ENCODE peak calls at places on chromosomes 2 and 18, in six cellular contexts. One of them, this sample, is unnamed.

GRCh38 chr2:143954208-143954607 is 565.7 kb downstream of the ZEB2 start:
- DNase-seq in Calu3: no peak
- DNase-seq in T-helper 9 cell: no peak
- DNase-seq in ecto neural progenitor cell: no peak
- DNase-seq in GM06990: no peak
- DNase-seq in stimulated activated CD4-positive, alpha-beta T cell treated with anti-CD3 and anti-CD28 coated beads, TNF-alpha, amount 100 ng/mL, for 4 hours: no peak
- DNase-seq in this sample: no peak

GRCh38 chr2:220847587-220847986 is 724.5 kb downstream of the EPHA4 start:
- DNase-seq in T-helper 9 cell: no peak
- DNase-seq in GM06990: no peak
- DNase-seq in stimulated activated CD4-positive, alpha-beta T cell treated with anti-CD3 and anti-CD28 coated beads, TNF-alpha, amount 100 ng/mL, for 4 hours: no peak
- DNase-seq in ecto neural progenitor cell: no peak
- DNase-seq in Calu3: peak; percentile 35
- DNase-seq in this sample: no peak

GRCh38 chr2:3575534-3576324 is 669 bp downstream of the RPS7 start:
- DNase-seq in stimulated activated CD4-positive, alpha-beta T cell treated with anti-CD3 and anti-CD28 coated beads, TNF-alpha, amount 100 ng/mL, for 4 hours: peak; percentile 6
- DNase-seq in ecto neural progenitor cell: no peak
- DNase-seq in Calu3: peak; percentile 6
- DNase-seq in GM06990: peak; percentile 54
- DNase-seq in T-helper 9 cell: peak; percentile 18
- DNase-seq in this sample: peak; percentile 44

GRCh38 chr2:9703701-9704221 is 73.0 kb upstream of the YWHAQ start:
- DNase-seq in T-helper 9 cell: peak; percentile 13
- DNase-seq in GM06990: no peak
- DNase-seq in Calu3: peak; percentile 64
- DNase-seq in ecto neural progenitor cell: no peak
- DNase-seq in stimulated activated CD4-positive, alpha-beta T cell treated with anti-CD3 and anti-CD28 coated beads, TNF-alpha, amount 100 ng/mL, for 4 hours: no peak
- DNase-seq in this sample: no peak

GRCh38 chr18:74303936-74304335 is 11.7 kb upstream of the C18orf63 start:
- DNase-seq in T-helper 9 cell: no peak
- DNase-seq in GM06990: no peak
- DNase-seq in ecto neural progenitor cell: no peak
- DNase-seq in Calu3: no peak
- DNase-seq in stimulated activated CD4-positive, alpha-beta T cell treated with anti-CD3 and anti-CD28 coated beads, TNF-alpha, amount 100 ng/mL, for 4 hours: no peak
- DNase-seq in this sample: no peak

GRCh38 chr18:7941533-7941932 is 374.4 kb downstream of the PTPRM start:
- DNase-seq in stimulated activated CD4-positive, alpha-beta T cell treated with anti-CD3 and anti-CD28 coated beads, TNF-alpha, amount 100 ng/mL, for 4 hours: no peak
- DNase-seq in Calu3: peak; percentile 74
- DNase-seq in ecto neural progenitor cell: no peak
- DNase-seq in GM06990: no peak
- DNase-seq in T-helper 9 cell: no peak
- DNase-seq in this sample: no peak

GRCh38 chr2:191266201-191266600 is 21.0 kb downstream of the MYO1B start:
- DNase-seq in Calu3: no peak
- DNase-seq in T-helper 9 cell: no peak
- DNase-seq in ecto neural progenitor cell: no peak
- DNase-seq in stimulated activated CD4-positive, alpha-beta T cell treated with anti-CD3 and anti-CD28 coated beads, TNF-alpha, amount 100 ng/mL, for 4 hours: no peak
- DNase-seq in GM06990: no peak
- DNase-seq in this sample: no peak

GRCh38 chr2:209600257-209601180 is 171.1 kb upstream of the UNC80 start:
- DNase-seq in stimulated activated CD4-positive, alpha-beta T cell treated with anti-CD3 and anti-CD28 coated beads, TNF-alpha, amount 100 ng/mL, for 4 hours: no peak
- DNase-seq in Calu3: no peak
- DNase-seq in T-helper 9 cell: no peak
- DNase-seq in ecto neural progenitor cell: no peak
- DNase-seq in GM06990: no peak
- DNase-seq in this sample: no peak

GRCh38 chr2:112181571-112182290 is 43.5 kb downstream of the FBLN7 start:
- DNase-seq in stimulated activated CD4-positive, alpha-beta T cell treated with anti-CD3 and anti-CD28 coated beads, TNF-alpha, amount 100 ng/mL, for 4 hours: peak; percentile 60
- DNase-seq in ecto neural progenitor cell: peak; percentile 58
- DNase-seq in Calu3: peak; percentile 21
- DNase-seq in T-helper 9 cell: peak; percentile 65
- DNase-seq in GM06990: no peak
- DNase-seq in this sample: no peak

GRCh38 chr18:57437433-57437781 is 2.2 kb downstream of the ONECUT2 start:
- DNase-seq in Calu3: no peak
- DNase-seq in ecto neural progenitor cell: no peak
- DNase-seq in GM06990: no peak
- DNase-seq in stimulated activated CD4-positive, alpha-beta T cell treated with anti-CD3 and anti-CD28 coated beads, TNF-alpha, amount 100 ng/mL, for 4 hours: no peak
- DNase-seq in T-helper 9 cell: no peak
- DNase-seq in this sample: no peak

GRCh38 chr2:120403261-120403660 is 57.3 kb downstream of the INHBB start:
- DNase-seq in GM06990: no peak
- DNase-seq in ecto neural progenitor cell: no peak
- DNase-seq in Calu3: no peak
- DNase-seq in T-helper 9 cell: no peak
- DNase-seq in stimulated activated CD4-positive, alpha-beta T cell treated with anti-CD3 and anti-CD28 coated beads, TNF-alpha, amount 100 ng/mL, for 4 hours: no peak
- DNase-seq in this sample: no peak

GRCh38 chr2:144285324-144285723 is 234.6 kb downstream of the ZEB2 start:
- DNase-seq in GM06990: no peak
- DNase-seq in Calu3: no peak
- DNase-seq in stimulated activated CD4-positive, alpha-beta T cell treated with anti-CD3 and anti-CD28 coated beads, TNF-alpha, amount 100 ng/mL, for 4 hours: no peak
- DNase-seq in ecto neural progenitor cell: no peak
- DNase-seq in T-helper 9 cell: no peak
- DNase-seq in this sample: no peak

GRCh38 chr18:45402485-45403056 is 212.7 kb upstream of the SLC14A2 start:
- DNase-seq in ecto neural progenitor cell: no peak
- DNase-seq in T-helper 9 cell: no peak
- DNase-seq in Calu3: no peak
- DNase-seq in GM06990: no peak
- DNase-seq in stimulated activated CD4-positive, alpha-beta T cell treated with anti-CD3 and anti-CD28 coated beads, TNF-alpha, amount 100 ng/mL, for 4 hours: no peak
- DNase-seq in this sample: no peak

GRCh38 chr2:207819839-207820784 is 50.4 kb upstream of the FZD5 start:
- DNase-seq in stimulated activated CD4-positive, alpha-beta T cell treated with anti-CD3 and anti-CD28 coated beads, TNF-alpha, amount 100 ng/mL, for 4 hours: no peak
- DNase-seq in Calu3: peak; percentile 85
- DNase-seq in ecto neural progenitor cell: no peak
- DNase-seq in GM06990: no peak
- DNase-seq in T-helper 9 cell: no peak
- DNase-seq in this sample: no peak

GRCh38 chr2:225131898-225132297 is 89.6 kb upstream of the DOCK10 start:
- DNase-seq in ecto neural progenitor cell: no peak
- DNase-seq in GM06990: no peak
- DNase-seq in Calu3: no peak
- DNase-seq in stimulated activated CD4-positive, alpha-beta T cell treated with anti-CD3 and anti-CD28 coated beads, TNF-alpha, amount 100 ng/mL, for 4 hours: no peak
- DNase-seq in T-helper 9 cell: no peak
- DNase-seq in this sample: no peak

GRCh38 chr2:223815884-223816570 is 21.4 kb downstream of the AP1S3 start:
- DNase-seq in stimulated activated CD4-positive, alpha-beta T cell treated with anti-CD3 and anti-CD28 coated beads, TNF-alpha, amount 100 ng/mL, for 4 hours: no peak
- DNase-seq in GM06990: no peak
- DNase-seq in ecto neural progenitor cell: no peak
- DNase-seq in T-helper 9 cell: no peak
- DNase-seq in Calu3: no peak
- DNase-seq in this sample: no peak

GRCh38 chr2:12110074-12110473 is 363.6 kb downstream of the LPIN1 start:
- DNase-seq in stimulated activated CD4-positive, alpha-beta T cell treated with anti-CD3 and anti-CD28 coated beads, TNF-alpha, amount 100 ng/mL, for 4 hours: no peak
- DNase-seq in ecto neural progenitor cell: no peak
- DNase-seq in GM06990: no peak
- DNase-seq in T-helper 9 cell: no peak
- DNase-seq in Calu3: no peak
- DNase-seq in this sample: no peak

GRCh38 chr2:9258953-9259399 is 52.4 kb downstream of the ASAP2 start:
- DNase-seq in Calu3: no peak
- DNase-seq in GM06990: no peak
- DNase-seq in stimulated activated CD4-positive, alpha-beta T cell treated with anti-CD3 and anti-CD28 coated beads, TNF-alpha, amount 100 ng/mL, for 4 hours: no peak
- DNase-seq in T-helper 9 cell: no peak
- DNase-seq in ecto neural progenitor cell: no peak
- DNase-seq in this sample: no peak

GRCh38 chr2:10712186-10712809 is 9.1 kb upstream of the ATP6V1C2 start:
- DNase-seq in ecto neural progenitor cell: no peak
- DNase-seq in stimulated activated CD4-positive, alpha-beta T cell treated with anti-CD3 and anti-CD28 coated beads, TNF-alpha, amount 100 ng/mL, for 4 hours: no peak
- DNase-seq in GM06990: no peak
- DNase-seq in Calu3: no peak
- DNase-seq in T-helper 9 cell: no peak
- DNase-seq in this sample: no peak

GRCh38 chr2:4792126-4792525 is 900.1 kb upstream of the SOX11 start:
- DNase-seq in T-helper 9 cell: no peak
- DNase-seq in Calu3: no peak
- DNase-seq in stimulated activated CD4-positive, alpha-beta T cell treated with anti-CD3 and anti-CD28 coated beads, TNF-alpha, amount 100 ng/mL, for 4 hours: no peak
- DNase-seq in GM06990: no peak
- DNase-seq in ecto neural progenitor cell: no peak
- DNase-seq in this sample: no peak

GRCh38 chr2:236735742-236736360 is 166.2 kb downstream of the ACKR3 start:
- DNase-seq in stimulated activated CD4-positive, alpha-beta T cell treated with anti-CD3 and anti-CD28 coated beads, TNF-alpha, amount 100 ng/mL, for 4 hours: no peak
- DNase-seq in T-helper 9 cell: no peak
- DNase-seq in GM06990: no peak
- DNase-seq in Calu3: no peak
- DNase-seq in ecto neural progenitor cell: no peak
- DNase-seq in this sample: no peak

GRCh38 chr2:191165190-191165643 is 14.4 kb upstream of the STAT4 start:
- DNase-seq in Calu3: no peak
- DNase-seq in T-helper 9 cell: no peak
- DNase-seq in GM06990: no peak
- DNase-seq in stimulated activated CD4-positive, alpha-beta T cell treated with anti-CD3 and anti-CD28 coated beads, TNF-alpha, amount 100 ng/mL, for 4 hours: no peak
- DNase-seq in ecto neural progenitor cell: no peak
- DNase-seq in this sample: no peak

GRCh38 chr2:232483296-232483922 is 4.2 kb downstream of the ECEL1 start:
- DNase-seq in Calu3: no peak
- DNase-seq in T-helper 9 cell: no peak
- DNase-seq in stimulated activated CD4-positive, alpha-beta T cell treated with anti-CD3 and anti-CD28 coated beads, TNF-alpha, amount 100 ng/mL, for 4 hours: no peak
- DNase-seq in ecto neural progenitor cell: no peak
- DNase-seq in GM06990: no peak
- DNase-seq in this sample: no peak

GRCh38 chr2:6879011-6879410 is 1.4 kb downstream of the RSAD2 start:
- DNase-seq in ecto neural progenitor cell: no peak
- DNase-seq in Calu3: no peak
- DNase-seq in GM06990: no peak
- DNase-seq in T-helper 9 cell: no peak
- DNase-seq in stimulated activated CD4-positive, alpha-beta T cell treated with anti-CD3 and anti-CD28 coated beads, TNF-alpha, amount 100 ng/mL, for 4 hours: no peak
- DNase-seq in this sample: no peak

GRCh38 chr2:109256921-109257320 is 127.9 kb downstream of the SH3RF3 start:
- DNase-seq in Calu3: no peak
- DNase-seq in stimulated activated CD4-positive, alpha-beta T cell treated with anti-CD3 and anti-CD28 coated beads, TNF-alpha, amount 100 ng/mL, for 4 hours: no peak
- DNase-seq in GM06990: no peak
- DNase-seq in ecto neural progenitor cell: no peak
- DNase-seq in T-helper 9 cell: no peak
- DNase-seq in this sample: no peak